ENCODE peak calls at places on chromosomes 16 and 17, in four cellular contexts. One of them, this sample, is unnamed.
A peak's percentile ranks its signal among the peaks of the same experiment; 100 is the strongest.

GRCh38 chr17:39950871-39951348 is 11.9 kb upstream of the GSDMA start:
- DNase-seq in natural killer cell: no peak
- DNase-seq in AG04450: no peak
- DNase-seq in HEK293T: no peak
- DNase-seq in this sample: peak; percentile 64

GRCh38 chr17:17028059-17028877 is 14.0 kb upstream of the MPRIP start:
- DNase-seq in natural killer cell: no peak
- DNase-seq in AG04450: no peak
- DNase-seq in HEK293T: no peak
- DNase-seq in this sample: peak; percentile 77

GRCh38 chr16:75216127-75216526 is 2.7 kb upstream of the CTRB1 start:
- DNase-seq in HEK293T: no peak
- DNase-seq in AG04450: no peak
- DNase-seq in natural killer cell: no peak
- DNase-seq in this sample: no peak

GRCh38 chr16:22337849-22338248 is 36.6 kb downstream of the CDR2 start:
- DNase-seq in HEK293T: no peak
- DNase-seq in AG04450: no peak
- DNase-seq in natural killer cell: no peak
- DNase-seq in this sample: no peak

GRCh38 chr16:80158766-80159165 is 382.0 kb upstream of the DYNLRB2 start:
- DNase-seq in HEK293T: no peak
- DNase-seq in natural killer cell: no peak
- DNase-seq in AG04450: peak; percentile 24
- DNase-seq in this sample: no peak

GRCh38 chr17:59561042-59561441 is 4.4 kb upstream of the DHX40 start:
- DNase-seq in natural killer cell: no peak
- DNase-seq in AG04450: no peak
- DNase-seq in HEK293T: peak; percentile 17
- DNase-seq in this sample: no peak

GRCh38 chr17:42878123-42878880 is 22.3 kb upstream of the G6PC1 start:
- DNase-seq in AG04450: no peak
- DNase-seq in natural killer cell: no peak
- DNase-seq in HEK293T: no peak
- DNase-seq in this sample: no peak

GRCh38 chr16:24670623-24671454 is 58.6 kb upstream of the TNRC6A start:
- DNase-seq in AG04450: no peak
- DNase-seq in natural killer cell: no peak
- DNase-seq in HEK293T: no peak
- DNase-seq in this sample: peak; percentile 71

GRCh38 chr16:13561276-13561675 is 358.7 kb upstream of the ERCC4 start:
- DNase-seq in natural killer cell: no peak
- DNase-seq in AG04450: no peak
- DNase-seq in HEK293T: no peak
- DNase-seq in this sample: no peak

GRCh38 chr16:57866529-57866918 is 64.2 kb upstream of the KIFC3 start:
- DNase-seq in HEK293T: no peak
- DNase-seq in natural killer cell: no peak
- DNase-seq in AG04450: no peak
- DNase-seq in this sample: no peak

GRCh38 chr16:87832137-87832527 is 37.2 kb downstream of the SLC7A5 start:
- DNase-seq in AG04450: no peak
- DNase-seq in natural killer cell: no peak
- DNase-seq in HEK293T: no peak
- DNase-seq in this sample: no peak

GRCh38 chr16:11499295-11500089 is 87.2 kb downstream of the LITAF start:
- DNase-seq in AG04450: no peak
- DNase-seq in natural killer cell: no peak
- DNase-seq in HEK293T: no peak
- DNase-seq in this sample: peak; percentile 11

GRCh38 chr16:49528035-49528434 is 154.4 kb downstream of the C16orf78 start:
- DNase-seq in natural killer cell: no peak
- DNase-seq in HEK293T: no peak
- DNase-seq in AG04450: no peak
- DNase-seq in this sample: no peak

GRCh38 chr17:73247728-73248127 is 14.0 kb downstream of the CPSF4L start:
- DNase-seq in AG04450: no peak
- DNase-seq in natural killer cell: no peak
- DNase-seq in HEK293T: no peak
- DNase-seq in this sample: no peak

GRCh38 chr17:49454050-49454449 is 39.4 kb upstream of the PHB1 start:
- DNase-seq in natural killer cell: no peak
- DNase-seq in AG04450: no peak
- DNase-seq in HEK293T: no peak
- DNase-seq in this sample: no peak

GRCh38 chr17:17994271-17994670 is 21.6 kb downstream of the DRC3 start:
- DNase-seq in AG04450: no peak
- DNase-seq in HEK293T: no peak
- DNase-seq in natural killer cell: no peak
- DNase-seq in this sample: peak; percentile 66

GRCh38 chr17:17351356-17351891 is 48.3 kb downstream of the NT5M start:
- DNase-seq in AG04450: no peak
- DNase-seq in natural killer cell: no peak
- DNase-seq in HEK293T: no peak
- DNase-seq in this sample: no peak

GRCh38 chr16:26672206-26672605 is 394.5 kb upstream of the C16orf82 start:
- DNase-seq in AG04450: no peak
- DNase-seq in natural killer cell: no peak
- DNase-seq in HEK293T: no peak
- DNase-seq in this sample: no peak

GRCh38 chr17:77323413-77324171 is 182.8 kb downstream of the SEC14L1 start:
- DNase-seq in HEK293T: peak; percentile 12
- DNase-seq in natural killer cell: no peak
- DNase-seq in AG04450: no peak
- DNase-seq in this sample: peak; percentile 60

GRCh38 chr17:36601303-36602029 is at the start of gene MRM1:
- DNase-seq in HEK293T: peak; percentile 87
- DNase-seq in AG04450: peak; percentile 76
- DNase-seq in natural killer cell: peak; percentile 84
- DNase-seq in this sample: peak; percentile 96

GRCh38 chr17:19546289-19547065 is 12.8 kb downstream of the SLC47A1 start:
- DNase-seq in HEK293T: no peak
- DNase-seq in natural killer cell: no peak
- DNase-seq in AG04450: no peak
- DNase-seq in this sample: peak; percentile 61

GRCh38 chr17:45319239-45319703 is 2.5 kb upstream of the MAP3K14 start:
- DNase-seq in AG04450: no peak
- DNase-seq in HEK293T: no peak
- DNase-seq in natural killer cell: no peak
- DNase-seq in this sample: no peak

GRCh38 chr16:89338863-89339262 is 121.4 kb downstream of the ZNF778 start:
- DNase-seq in HEK293T: no peak
- DNase-seq in AG04450: no peak
- DNase-seq in natural killer cell: no peak
- DNase-seq in this sample: peak; percentile 10

GRCh38 chr17:51461578-51462004 is 201.2 kb downstream of the UTP18 start:
- DNase-seq in natural killer cell: no peak
- DNase-seq in AG04450: peak; percentile 4
- DNase-seq in HEK293T: peak; percentile 82
- DNase-seq in this sample: peak; percentile 48

GRCh38 chr16:52498640-52499039 is 48.3 kb downstream of the TOX3 start:
- DNase-seq in HEK293T: no peak
- DNase-seq in AG04450: no peak
- DNase-seq in natural killer cell: no peak
- DNase-seq in this sample: no peak

GRCh38 chr16:4614571-4615388 is at the start of gene UBALD1:
- DNase-seq in HEK293T: peak; percentile 71
- DNase-seq in AG04450: peak; percentile 63
- DNase-seq in natural killer cell: peak; percentile 71
- DNase-seq in this sample: peak; percentile 93